ENCODE peak calls at places on chromosomes 2 and 18, in seven cellular contexts. U, S, J, M, D, O and N are unnamed samples.
A peak's percentile ranks its signal among the peaks of the same experiment; 100 is the strongest.

GRCh38 chr2:219034823-219035222 is 6.5 kb downstream of the CFAP65 start:
- DNase-seq in S (no peak), J (no peak), M (no peak), D (no peak), U (no peak), O (no peak), N (no peak)

GRCh38 chr18:58887613-58887963 is 22.9 kb downstream of the ZNF532 start:
- DNase-seq in O (peak; percentile 62), M (peak; percentile 92), D (peak; percentile 75), J (no peak), S (no peak), U (no peak), N (no peak)

GRCh38 chr18:5421981-5422380 is 121.8 kb downstream of the EPB41L3 start:
- DNase-seq in S (no peak), D (no peak), O (no peak), M (no peak), U (no peak), J (no peak), N (no peak)

GRCh38 chr2:196586511-196586991 is 53.0 kb upstream of the CCDC150 start:
- DNase-seq in S (no peak), D (peak; percentile 47), O (no peak), J (peak; percentile 87), U (no peak), M (no peak), N (no peak)

GRCh38 chr2:96154506-96155380 is 9.5 kb upstream of the DUSP2 start:
- DNase-seq in D (no peak), M (no peak), J (no peak), S (no peak), O (no peak), U (no peak), N (no peak)

GRCh38 chr2:77521931-77522470 is at the start of gene LRRTM4:
- DNase-seq in M (no peak), D (no peak), O (no peak), U (no peak), J (no peak), S (no peak), N (no peak)

GRCh38 chr18:76395609-76396008 is 99.4 kb downstream of the ZNF516 start:
- DNase-seq in M (no peak), S (no peak), O (no peak), D (no peak), U (no peak), J (no peak), N (no peak)

GRCh38 chr2:234678721-234679120 is 181.8 kb upstream of the ARL4C start:
- DNase-seq in D (no peak), M (no peak), U (no peak), O (no peak), J (peak; percentile 100), S (no peak), N (no peak)

GRCh38 chr2:226683926-226684562 is 115.6 kb downstream of the IRS1 start:
- DNase-seq in U (no peak), D (no peak), J (no peak), M (no peak), S (no peak), O (no peak), N (no peak)

GRCh38 chr2:20568501-20569463 is 82.1 kb downstream of the HS1BP3 start:
- DNase-seq in U (no peak), D (no peak), M (no peak), S (no peak), J (peak; percentile 67), O (no peak), N (no peak)

GRCh38 chr2:229882583-229882982 is 39.2 kb downstream of the TRIP12 start:
- DNase-seq in S (no peak), J (no peak), O (no peak), M (no peak), U (no peak), D (no peak), N (no peak)

GRCh38 chr18:7789853-7790552 is 222.9 kb downstream of the PTPRM start:
- DNase-seq in J (peak; percentile 63), D (peak; percentile 26), M (peak; percentile 6), U (no peak), S (no peak), O (no peak), N (peak; percentile 33)

GRCh38 chr2:109675666-109676345 is 61.6 kb downstream of the SOWAHC start:
- DNase-seq in S (no peak), M (no peak), D (no peak), O (no peak), J (no peak), U (no peak), N (no peak)

GRCh38 chr2:158755738-158756137 is 39.4 kb upstream of the DAPL1 start:
- DNase-seq in U (no peak), S (no peak), O (no peak), D (no peak), J (no peak), M (peak; percentile 37), N (no peak)

GRCh38 chr2:234290671-234291070 is 206.2 kb downstream of the ARL4C start:
- DNase-seq in M (peak; percentile 14), J (no peak), D (no peak), O (peak; percentile 30), S (peak; percentile 77), U (peak; percentile 80), N (no peak)

GRCh38 chr2:166152064-166152463 is 24.2 kb upstream of the SCN1A start:
- DNase-seq in J (no peak), M (no peak), S (no peak), O (no peak), D (no peak), U (no peak), N (no peak)

GRCh38 chr2:54750040-54750439 is 26.6 kb downstream of the EML6 start:
- DNase-seq in U (no peak), M (no peak), S (no peak), O (no peak), D (no peak), J (peak; percentile 48), N (no peak)

GRCh38 chr2:148888003-148888501 is 13.0 kb downstream of the KIF5C start:
- DNase-seq in O (no peak), S (no peak), D (no peak), M (no peak), J (no peak), U (no peak), N (no peak)

GRCh38 chr2:9488583-9489547 is 14.5 kb downstream of the IAH1 start:
- DNase-seq in M (no peak), U (no peak), D (no peak), J (peak; percentile 67), S (no peak), O (no peak), N (no peak)

GRCh38 chr2:3738454-3738853 is 35.1 kb downstream of the DCDC2C start:
- DNase-seq in O (peak; percentile 25), J (peak; percentile 44), S (no peak), D (peak; percentile 17), M (peak; percentile 45), U (no peak), N (peak; percentile 58)

GRCh38 chr2:40625849-40626248 is 174.0 kb upstream of the SLC8A1 start:
- DNase-seq in O (no peak), J (peak; percentile 91), D (no peak), U (no peak), S (no peak), M (no peak), N (no peak)

GRCh38 chr2:177998006-177998405 is 74.6 kb downstream of the PDE11A start:
- DNase-seq in D (no peak), M (no peak), O (no peak), S (no peak), J (peak; percentile 41), U (no peak), N (no peak)

GRCh38 chr2:219385958-219386520 is 1.7 kb downstream of the DNPEP start:
- DNase-seq in U (no peak), J (no peak), O (peak; percentile 30), D (no peak), S (no peak), M (no peak), N (no peak)

GRCh38 chr18:49021433-49022129 is 70.8 kb upstream of the SMAD7 start:
- DNase-seq in S (peak; percentile 14), J (peak; percentile 41), D (no peak), M (peak; percentile 51), U (no peak), O (peak; percentile 65), N (peak; percentile 56)

GRCh38 chr2:88234760-88235159 is 64.6 kb downstream of the THNSL2 start:
- DNase-seq in U (no peak), J (no peak), D (no peak), S (no peak), M (no peak), O (peak; percentile 19), N (no peak)

GRCh38 chr2:17576802-17577201 is 36.3 kb downstream of the VSNL1 start:
- DNase-seq in J (no peak), S (no peak), U (no peak), D (no peak), M (no peak), O (no peak), N (no peak)

GRCh38 chr2:138708682-138709241 is 71.4 kb downstream of the NXPH2 start:
- DNase-seq in D (no peak), M (no peak), U (no peak), S (no peak), J (peak; percentile 87), O (no peak), N (no peak)

GRCh38 chr2:5164806-5165525 is 527.2 kb upstream of the SOX11 start:
- DNase-seq in S (no peak), O (no peak), M (no peak), J (peak; percentile 19), D (no peak), U (no peak), N (no peak)

GRCh38 chr2:128196026-128196822 is 105.2 kb downstream of the UGGT1 start:
- DNase-seq in M (no peak), O (no peak), U (no peak), D (no peak), J (peak; percentile 35), S (no peak), N (no peak)